ENCODE peak calls at places on chromosome 3, in seven cellular contexts. W is A549; K is body of pancreas; B is CD4-positive, alpha-beta memory T cell; S is upper lobe of left lung; D is left ventricle myocardium inferior; T is adrenal gland. H is an unnamed sample. For H3K4me1, the result is how much of the 10 kb centered on the place peaks cover.

GRCh38 chr3:178454714-178455113 is 81.5 kb upstream of the KCNMB2 start:
- DNase-seq in B (no peak), W (no peak), T (no peak), K (peak), D (peak), S (no peak), H (peak)

GRCh38 chr3:77605865-77606264 is 566.0 kb downstream of the ROBO2 start:
- DNase-seq in D (no peak), B (no peak), T (no peak), W (no peak), S (no peak), K (no peak), H (no peak)

GRCh38 chr3:69675773-69676660 is 63.2 kb upstream of the MITF start:
- DNase-seq in S (no peak), B (no peak), D (no peak), T (no peak), W (no peak), K (peak), H (no peak)

GRCh38 chr3:133293397-133294107 is 106.3 kb upstream of the BFSP2 start:
- DNase-seq in S (no peak), B (no peak), T (no peak), K (no peak), D (no peak), W (no peak), H (no peak)

GRCh38 chr3:123843668-123844067 is 40.5 kb downstream of the MYLK start:
- DNase-seq in K (no peak), D (no peak), B (no peak), T (no peak), W (no peak), S (no peak), H (no peak)

GRCh38 chr3:156750874-156751245 is 75.3 kb upstream of the LEKR1 start:
- DNase-seq in S (no peak), D (no peak), B (no peak), K (no peak), T (no peak), W (no peak), H (no peak)

GRCh38 chr3:195044411-195044810 is 226.5 kb downstream of the XXYLT1 start:
- DNase-seq in B (no peak), D (no peak), T (no peak), K (no peak), S (no peak), W (no peak), H (no peak)

GRCh38 chr3:19931180-19931692 is 2.8 kb downstream of the EFHB start:
- DNase-seq in T (no peak), D (no peak), K (no peak), S (peak), B (no peak), W (no peak), H (no peak)

GRCh38 chr3:141216975-141217374 is 14.7 kb upstream of the PXYLP1 start:
- DNase-seq in T (no peak), K (no peak), B (no peak), S (no peak), D (no peak), W (no peak), H (no peak)

GRCh38 chr3:10981961-10982360 is 10.6 kb upstream of the SLC6A1 start:
- DNase-seq in T (no peak), K (no peak), D (no peak), S (no peak), B (no peak), W (no peak), H (no peak)

GRCh38 chr3:146273721-146274407 is 23.0 kb upstream of the PLSCR4 start:
- DNase-seq in T (no peak), W (no peak), D (no peak), K (no peak), B (no peak), S (no peak), H (no peak)

GRCh38 chr3:43231276-43232000 is 54.9 kb upstream of the SNRK start:
- DNase-seq in D (no peak), K (no peak), S (no peak), B (no peak), T (no peak), W (no peak), H (no peak)

GRCh38 chr3:8529197-8529637 is 27.6 kb downstream of the LMCD1 start:
- DNase-seq in D (no peak), W (peak), B (no peak), T (no peak), K (peak), S (no peak), H (no peak)

GRCh38 chr3:134067311-134068161 is 37.8 kb upstream of the SLCO2A1 start:
- DNase-seq in B (no peak), K (no peak), D (no peak), W (no peak), T (no peak), S (no peak), H (peak)

GRCh38 chr3:58679974-58680656 is 13.5 kb upstream of the FAM3D start:
- DNase-seq in K (no peak), D (no peak), T (no peak), W (no peak), B (no peak), S (no peak), H (no peak)

GRCh38 chr3:58164916-58165821 is 45.6 kb downstream of the DNASE1L3 start:
- DNase-seq in W (peak), K (peak), T (no peak), B (no peak), D (no peak), S (no peak), H (no peak)

GRCh38 chr3:14902719-14903118 is 44.7 kb upstream of the NR2C2 start:
- DNase-seq in K (peak), D (peak), W (no peak), S (no peak), T (peak), B (no peak), H (peak)

GRCh38 chr3:123244128-123244527 is 42.4 kb downstream of the SEC22A start:
- DNase-seq in B (no peak), K (peak), D (no peak), T (no peak), W (no peak), S (peak), H (no peak)

GRCh38 chr3:186847437-186847836 is 4.9 kb downstream of the ADIPOQ start:
- DNase-seq in S (no peak), B (no peak), K (no peak), T (no peak), W (no peak), D (no peak), H (no peak)

GRCh38 chr3:8562081-8562595 is 60.5 kb downstream of the LMCD1 start:
- DNase-seq in B (no peak), W (no peak), K (no peak), S (no peak), D (no peak), T (no peak), H (no peak)

GRCh38 chr3:173753593-173753992 is 356.0 kb downstream of the NLGN1 start:
- DNase-seq in T (no peak), W (no peak), B (no peak), K (no peak), S (no peak), D (no peak), H (no peak)

GRCh38 chr3:61617041-61617440 is 55.7 kb downstream of the PTPRG start:
- DNase-seq in K (no peak), D (no peak), S (no peak), B (no peak), W (no peak), T (no peak), H (no peak)

GRCh38 chr3:114494498-114494897 is 200.7 kb downstream of the TIGIT start:
- DNase-seq in K (no peak), T (no peak), S (no peak), B (no peak), W (no peak), D (no peak), H (no peak)

GRCh38 chr3:8621872-8622271 is 22.7 kb downstream of the SSUH2 start:
- DNase-seq in T (no peak), W (no peak), S (no peak), B (no peak), D (no peak), K (no peak), H (no peak)

GRCh38 chr3:103614719-103615118 is 1179.9 kb downstream of the ZPLD1 start:
- DNase-seq in W (no peak), K (no peak), T (no peak), B (no peak), S (no peak), D (no peak), H (no peak)

GRCh38 chr3:127485396-127486170 is 105.0 kb downstream of the TPRA1 start:
- DNase-seq in S (no peak), K (no peak), D (no peak), B (no peak), W (no peak), T (peak), H (no peak)

GRCh38 chr3:60386311-60386710 is 864.9 kb downstream of the FHIT start:
- DNase-seq in W (no peak), T (no peak), K (no peak), D (no peak), S (no peak), B (no peak), H (no peak)

GRCh38 chr3:83248454-83248853 is 1487.0 kb upstream of the GBE1 start:
- DNase-seq in B (no peak), W (no peak), D (no peak), T (no peak), K (no peak), S (no peak), H (no peak)

GRCh38 chr3:36906504-36907149 is 38.2 kb downstream of the TRANK1 start:
- DNase-seq in S (no peak), T (no peak), K (no peak), D (no peak), B (peak), W (no peak), H (no peak)
- H3K4me1 ChIP-seq in S (under half), T (under half), K (under half), D (under half), B (half or more), W (under half), H (under half)

GRCh38 chr3:53815067-53815466 is 31.2 kb downstream of the CHDH start:
- DNase-seq in W (no peak), D (no peak), B (no peak), K (no peak), T (no peak), S (no peak), H (peak)
- H3K4me1 ChIP-seq in W (under half), D (under half), B (under half), K (under half), T (under half), S (under half), H (under half)

GRCh38 chr3:51670711-51671089 is 352 bp upstream of the TEX264 start:
- DNase-seq in K (no peak), T (no peak), D (no peak), B (no peak), W (no peak), S (no peak), H (no peak)
- H3K4me1 ChIP-seq in K (under half), T (under half), D (half or more), B (half or more), W (under half), S (under half), H (under half)

DNA sequence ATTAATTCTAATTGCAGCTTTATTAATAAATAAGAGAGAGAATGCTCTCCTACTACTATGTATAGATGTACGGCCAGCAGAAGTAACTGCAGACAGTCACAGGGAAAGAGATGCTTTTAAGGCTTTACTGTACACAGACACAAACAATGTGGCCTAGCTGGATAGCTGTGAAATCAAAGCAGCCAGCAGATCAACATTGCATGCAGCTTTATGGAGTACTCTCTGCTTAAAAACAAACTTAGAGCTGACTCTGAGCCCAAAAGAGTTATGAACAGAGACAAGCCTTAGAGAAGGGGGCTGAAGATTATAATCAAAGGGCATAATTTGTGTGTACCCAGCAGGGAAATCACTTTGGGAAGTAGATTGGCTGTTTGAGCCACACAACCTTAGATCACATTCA is 47.2 kb downstream of the CADM2 start:
- DNase-seq in S (no peak), D (no peak), T (no peak), W (peak), B (no peak), K (no peak), H (no peak)
- H3K4me1 ChIP-seq in S (under half), D (under half), T (under half), W (under half), B (under half), K (under half), H (under half)

DNA sequence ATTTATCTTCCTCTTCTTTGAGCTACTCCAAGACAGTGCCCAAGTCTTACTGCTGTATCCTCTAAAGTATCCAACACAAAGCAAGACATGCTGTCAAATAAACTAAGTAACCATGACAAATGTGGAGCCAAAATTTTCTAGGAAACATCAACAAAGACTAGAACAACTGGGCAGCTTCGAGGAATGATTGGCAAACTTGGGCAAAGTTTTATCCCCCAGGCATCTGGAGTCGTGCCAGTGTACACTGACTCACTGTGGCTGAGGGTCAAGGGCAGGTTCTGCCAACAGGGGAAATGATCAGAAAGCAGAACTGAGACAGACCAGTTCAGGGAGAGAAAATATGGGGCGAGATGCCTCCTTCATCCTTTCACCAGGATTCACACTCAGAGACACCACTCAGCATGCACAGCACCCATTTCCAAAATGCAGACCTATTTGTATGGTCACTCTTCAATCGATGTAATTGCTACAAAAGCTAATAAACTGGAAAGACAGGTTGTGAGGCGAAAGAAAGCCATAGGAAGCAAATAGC is 65.8 kb downstream of the MB21D2 start:
- DNase-seq in D (no peak), B (no peak), T (peak), K (peak), S (peak), W (peak), H (peak)
- H3K4me1 ChIP-seq in D (under half), B (under half), T (under half), K (under half), S (under half), W (half or more), H (under half)

GRCh38 chr3:172513488-172513887 is 9.7 kb downstream of the TNFSF10 start:
- DNase-seq in T (no peak), W (no peak), D (no peak), K (no peak), S (no peak), B (no peak), H (no peak)

GRCh38 chr3:172514678-172515077 is 8.6 kb downstream of the TNFSF10 start:
- DNase-seq in T (no peak), S (no peak), B (no peak), W (no peak), D (no peak), K (no peak), H (no peak)

GRCh38 chr3:172516318-172517214 is 6.7 kb downstream of the TNFSF10 start:
- DNase-seq in B (no peak), D (peak), K (peak), W (peak), S (peak), T (peak), H (peak)

GRCh38 chr3:172517859-172518466 is 5.3 kb downstream of the TNFSF10 start:
- DNase-seq in W (no peak), B (peak), D (no peak), K (no peak), T (no peak), S (no peak), H (no peak)

GRCh38 chr3:172515130-172515918 is 7.9 kb downstream of the TNFSF10 start:
- DNase-seq in D (no peak), B (no peak), S (no peak), W (no peak), T (no peak), K (no peak), H (no peak)
- H3K4me1 ChIP-seq in D (half or more), B (half or more), S (half or more), W (under half), T (under half), K (under half), H (under half)

GRCh38 chr3:172155880-172156279 is 116.5 kb downstream of the FNDC3B start:
- DNase-seq in K (no peak), D (no peak), W (no peak), B (no peak), S (no peak), T (no peak), H (no peak)
- H3K4me1 ChIP-seq in K (half or more), D (half or more), W (half or more), B (under half), S (half or more), T (half or more), H (under half)

GRCh38 chr3:46955157-46955556 is 21.4 kb downstream of the CCDC12 start:
- DNase-seq in T (no peak), K (no peak), W (no peak), S (no peak), B (no peak), D (no peak), H (no peak)

GRCh38 chr3:46950661-46951241 is 25.8 kb downstream of the CCDC12 start:
- DNase-seq in T (no peak), S (no peak), W (no peak), D (no peak), B (no peak), K (no peak), H (no peak)

GRCh38 chr3:46953265-46954010 is 23.1 kb downstream of the CCDC12 start:
- DNase-seq in W (no peak), D (no peak), K (no peak), S (no peak), T (no peak), B (peak), H (no peak)

GRCh38 chr3:46954178-46954577 is 22.4 kb downstream of the CCDC12 start:
- DNase-seq in S (no peak), D (no peak), K (no peak), T (no peak), W (no peak), B (no peak), H (no peak)

GRCh38 chr3:46952813-46953212 is 23.7 kb downstream of the CCDC12 start:
- DNase-seq in S (no peak), T (no peak), K (no peak), B (no peak), W (no peak), D (no peak), H (no peak)
- H3K4me1 ChIP-seq in S (half or more), T (half or more), K (half or more), B (half or more), W (half or more), D (half or more), H (half or more)